ENCODE peak calls at places on chromosomes 1 and 21, in five cellular contexts. One of them, this sample, is unnamed.

GRCh38 chr21:31999810-32000468 is 127.1 kb downstream of the HUNK start:
- DNase-seq in transverse colon: no peak
- DNase-seq in K562: no peak
- DNase-seq in A549: no peak
- DNase-seq in tibial nerve: no peak
- DNase-seq in this sample: no peak

GRCh38 chr1:153526132-153526543 is 9.7 kb downstream of the S100A6 start:
- DNase-seq in transverse colon: no peak
- DNase-seq in K562: no peak
- DNase-seq in A549: no peak
- DNase-seq in tibial nerve: no peak
- DNase-seq in this sample: peak

GRCh38 chr1:19476440-19477190 is 8.7 kb downstream of the CAPZB start:
- DNase-seq in transverse colon: no peak
- DNase-seq in K562: no peak
- DNase-seq in A549: no peak
- DNase-seq in tibial nerve: no peak
- DNase-seq in this sample: no peak

GRCh38 chr1:7026188-7026587 is 240.9 kb downstream of the CAMTA1 start:
- DNase-seq in transverse colon: no peak
- DNase-seq in K562: no peak
- DNase-seq in A549: peak
- DNase-seq in tibial nerve: no peak
- DNase-seq in this sample: no peak

GRCh38 chr1:114448370-114448769 is 62.6 kb downstream of the TRIM33 start:
- DNase-seq in transverse colon: no peak
- DNase-seq in K562: no peak
- DNase-seq in A549: no peak
- DNase-seq in tibial nerve: no peak
- DNase-seq in this sample: no peak

GRCh38 chr1:81158592-81158991 is 642.1 kb upstream of the ADGRL2 start:
- DNase-seq in transverse colon: no peak
- DNase-seq in K562: no peak
- DNase-seq in A549: no peak
- DNase-seq in tibial nerve: no peak
- DNase-seq in this sample: no peak

GRCh38 chr1:64231153-64231552 is 27.7 kb downstream of the UBE2U start:
- DNase-seq in transverse colon: no peak
- DNase-seq in K562: no peak
- DNase-seq in A549: no peak
- DNase-seq in tibial nerve: no peak
- DNase-seq in this sample: no peak

GRCh38 chr1:245260116-245260882 is 105.5 kb downstream of the KIF26B start:
- DNase-seq in transverse colon: no peak
- DNase-seq in K562: no peak
- DNase-seq in A549: no peak
- DNase-seq in tibial nerve: no peak
- DNase-seq in this sample: no peak

GRCh38 chr1:172287207-172287606 is 133.3 kb upstream of the C1orf105 start:
- DNase-seq in transverse colon: peak
- DNase-seq in K562: no peak
- DNase-seq in A549: no peak
- DNase-seq in tibial nerve: peak
- DNase-seq in this sample: peak

GRCh38 chr1:160781914-160782689 is 13.9 kb upstream of the LY9 start:
- DNase-seq in transverse colon: peak
- DNase-seq in K562: no peak
- DNase-seq in A549: no peak
- DNase-seq in tibial nerve: no peak
- DNase-seq in this sample: no peak

GRCh38 chr1:240399381-240399780 is 212.6 kb downstream of the GREM2 start:
- DNase-seq in transverse colon: no peak
- DNase-seq in K562: no peak
- DNase-seq in A549: peak
- DNase-seq in tibial nerve: no peak
- DNase-seq in this sample: no peak

GRCh38 chr1:22326931-22327330 is 124.7 kb upstream of the ZBTB40 start:
- DNase-seq in transverse colon: no peak
- DNase-seq in K562: no peak
- DNase-seq in A549: no peak
- DNase-seq in tibial nerve: no peak
- DNase-seq in this sample: peak

GRCh38 chr1:156502749-156503671 is 2.4 kb upstream of the MEF2D start:
- DNase-seq in transverse colon: peak
- DNase-seq in K562: peak
- DNase-seq in A549: peak
- DNase-seq in tibial nerve: no peak
- DNase-seq in this sample: peak

GRCh38 chr1:172394167-172394751 is 26.2 kb upstream of the C1orf105 start:
- DNase-seq in transverse colon: peak
- DNase-seq in K562: no peak
- DNase-seq in A549: peak
- DNase-seq in tibial nerve: no peak
- DNase-seq in this sample: peak

GRCh38 chr1:13605159-13605558 is 21.5 kb downstream of the PDPN start:
- DNase-seq in transverse colon: no peak
- DNase-seq in K562: no peak
- DNase-seq in A549: peak
- DNase-seq in tibial nerve: no peak
- DNase-seq in this sample: no peak

GRCh38 chr1:31733389-31734219 is 29.8 kb upstream of the COL16A1 start:
- DNase-seq in transverse colon: no peak
- DNase-seq in K562: no peak
- DNase-seq in A549: no peak
- DNase-seq in tibial nerve: no peak
- DNase-seq in this sample: no peak

GRCh38 chr1:34984435-34985062 is 598 bp downstream of the TMEM35B start:
- DNase-seq in transverse colon: peak
- DNase-seq in K562: peak
- DNase-seq in A549: no peak
- DNase-seq in tibial nerve: no peak
- DNase-seq in this sample: peak

GRCh38 chr1:2594001-2594640 is 7.5 kb downstream of the PRXL2B start:
- DNase-seq in transverse colon: peak
- DNase-seq in K562: no peak
- DNase-seq in A549: no peak
- DNase-seq in tibial nerve: no peak
- DNase-seq in this sample: peak

GRCh38 chr1:184759097-184759496 is 4.4 kb upstream of the EDEM3 start:
- DNase-seq in transverse colon: no peak
- DNase-seq in K562: no peak
- DNase-seq in A549: no peak
- DNase-seq in tibial nerve: no peak
- DNase-seq in this sample: no peak

GRCh38 chr1:164836614-164837018 is 277.6 kb downstream of the PBX1 start:
- DNase-seq in transverse colon: no peak
- DNase-seq in K562: no peak
- DNase-seq in A549: no peak
- DNase-seq in tibial nerve: no peak
- DNase-seq in this sample: no peak

GRCh38 chr1:24289937-24290595 is 29.1 kb upstream of the GRHL3 start:
- DNase-seq in transverse colon: peak
- DNase-seq in K562: no peak
- DNase-seq in A549: peak
- DNase-seq in tibial nerve: peak
- DNase-seq in this sample: peak

GRCh38 chr1:113792986-113793385 is 19.3 kb downstream of the RSBN1 start:
- DNase-seq in transverse colon: no peak
- DNase-seq in K562: no peak
- DNase-seq in A549: no peak
- DNase-seq in tibial nerve: no peak
- DNase-seq in this sample: no peak

GRCh38 chr1:36438715-36439114 is 11.5 kb downstream of the OSCP1 start:
- DNase-seq in transverse colon: no peak
- DNase-seq in K562: no peak
- DNase-seq in A549: no peak
- DNase-seq in tibial nerve: no peak
- DNase-seq in this sample: no peak

GRCh38 chr1:234836045-234836681 is 226.2 kb upstream of the IRF2BP2 start:
- DNase-seq in transverse colon: no peak
- DNase-seq in K562: no peak
- DNase-seq in A549: no peak
- DNase-seq in tibial nerve: no peak
- DNase-seq in this sample: no peak

GRCh38 chr1:190479028-190479427 is 1.4 kb upstream of the BRINP3 start:
- DNase-seq in transverse colon: no peak
- DNase-seq in K562: no peak
- DNase-seq in A549: no peak
- DNase-seq in tibial nerve: no peak
- DNase-seq in this sample: no peak

GRCh38 chr1:222787746-222788145 is 27.1 kb upstream of the DISP1 start:
- DNase-seq in transverse colon: no peak
- DNase-seq in K562: no peak
- DNase-seq in A549: no peak
- DNase-seq in tibial nerve: no peak
- DNase-seq in this sample: no peak

GRCh38 chr1:77063118-77063517 is 156.1 kb downstream of the PIGK start:
- DNase-seq in transverse colon: no peak
- DNase-seq in K562: no peak
- DNase-seq in A549: no peak
- DNase-seq in tibial nerve: no peak
- DNase-seq in this sample: no peak

GRCh38 chr1:233668725-233669294 is 54.9 kb downstream of the KCNK1 start:
- DNase-seq in transverse colon: peak
- DNase-seq in K562: peak
- DNase-seq in A549: peak
- DNase-seq in tibial nerve: no peak
- DNase-seq in this sample: no peak
- TF ChIP-seq EP300 in transverse colon: peak
- TF ChIP-seq EP300 in K562: peak
- TF ChIP-seq EP300 in A549: no peak
- TF ChIP-seq EP300 in tibial nerve: no peak
- TF ChIP-seq EP300 in this sample: no peak

DNA sequence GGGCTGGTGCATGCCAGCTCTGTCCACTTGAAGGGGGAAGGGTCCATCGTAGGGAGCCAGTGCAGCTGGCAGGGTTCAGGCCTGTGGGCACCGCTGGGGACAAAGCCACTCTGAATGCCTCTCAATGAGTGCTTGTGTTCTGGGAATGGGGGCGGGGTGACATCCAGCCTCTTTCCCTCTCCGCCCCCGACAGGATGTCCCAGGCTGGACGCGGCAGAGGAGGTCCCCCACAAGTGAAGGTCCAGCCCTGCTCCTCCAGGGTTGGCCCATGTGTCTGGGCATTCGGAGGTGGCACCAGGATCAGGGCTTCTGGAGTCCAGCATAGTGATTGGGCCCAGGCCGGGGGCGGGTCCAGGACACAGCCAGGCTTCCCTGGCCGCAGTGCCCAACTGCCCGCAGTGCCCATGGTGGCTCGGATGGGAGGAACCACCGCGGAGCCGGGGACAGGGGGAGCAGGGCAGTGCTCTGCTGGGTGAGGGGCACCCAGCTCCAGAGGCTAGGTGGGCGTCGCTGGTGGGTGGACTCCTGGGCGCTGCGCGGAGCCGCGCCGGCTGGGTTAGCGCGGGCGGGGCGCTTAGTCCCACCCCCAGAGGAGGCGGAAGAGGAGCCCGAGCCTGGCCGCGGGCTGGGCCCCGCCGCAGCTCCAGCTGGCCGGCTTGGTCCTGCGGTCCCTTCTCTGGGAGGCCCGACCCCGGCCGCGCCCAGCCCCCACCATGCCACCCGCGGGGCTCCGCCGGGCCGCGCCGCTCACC is at the start of gene SHISA4:
- DNase-seq in transverse colon: peak
- DNase-seq in K562: peak
- DNase-seq in A549: peak
- DNase-seq in tibial nerve: peak
- DNase-seq in this sample: peak
- TF ChIP-seq POLR2A in transverse colon: peak
- TF ChIP-seq POLR2A in K562: no peak
- TF ChIP-seq POLR2A in A549: peak
- TF ChIP-seq POLR2A in tibial nerve: peak
- TF ChIP-seq POLR2A in this sample: no peak

GRCh38 chr1:10632691-10633090 is 157.9 kb downstream of the PEX14 start:
- DNase-seq in transverse colon: no peak
- DNase-seq in K562: no peak
- DNase-seq in A549: no peak
- DNase-seq in tibial nerve: no peak
- DNase-seq in this sample: peak
- TF ChIP-seq EP300 in transverse colon: no peak
- TF ChIP-seq EP300 in K562: no peak
- TF ChIP-seq EP300 in A549: no peak
- TF ChIP-seq EP300 in tibial nerve: no peak
- TF ChIP-seq EP300 in this sample: no peak

GRCh38 chr1:109547412-109548320 is 749 bp upstream of the GNAI3 start:
- DNase-seq in transverse colon: peak
- DNase-seq in K562: no peak
- DNase-seq in A549: no peak
- DNase-seq in tibial nerve: no peak
- DNase-seq in this sample: peak
- TF ChIP-seq POLR2A in transverse colon: no peak
- TF ChIP-seq POLR2A in K562: no peak
- TF ChIP-seq POLR2A in A549: no peak
- TF ChIP-seq POLR2A in tibial nerve: no peak
- TF ChIP-seq POLR2A in this sample: no peak

DNA sequence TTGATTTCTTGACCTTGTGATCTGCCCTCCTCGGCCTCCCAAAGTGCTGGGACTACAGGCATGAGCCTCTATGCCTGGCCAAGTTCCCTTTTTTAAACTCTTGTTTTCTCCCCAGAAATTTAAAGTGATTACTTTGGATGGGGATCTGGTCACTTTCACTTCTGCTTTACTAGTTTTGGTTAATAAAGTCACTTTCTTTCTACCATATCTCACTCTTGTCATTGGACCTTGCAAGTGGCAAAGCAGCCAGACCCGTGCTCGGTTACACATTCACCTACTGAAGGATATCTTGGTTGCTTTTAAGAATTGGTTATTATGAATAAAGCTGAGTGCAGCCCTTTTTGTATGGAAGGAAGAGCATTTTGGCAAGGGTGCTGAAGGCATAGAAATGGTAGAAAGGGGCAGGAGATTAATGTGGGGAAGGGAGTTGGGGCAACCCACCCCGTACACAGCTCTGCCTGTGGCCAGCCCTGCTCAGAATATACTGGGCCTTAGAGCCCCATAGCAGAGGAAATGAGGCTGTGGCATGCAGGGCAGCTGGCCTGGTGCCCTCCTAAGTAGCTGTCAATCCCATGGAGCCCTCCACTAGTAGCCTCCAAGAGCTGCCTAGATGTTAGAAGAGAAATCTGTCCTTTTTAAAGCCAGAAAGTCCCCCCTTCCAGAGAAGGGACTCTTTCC is 40.7 kb downstream of the CD2 start:
- DNase-seq in transverse colon: no peak
- DNase-seq in K562: no peak
- DNase-seq in A549: no peak
- DNase-seq in tibial nerve: no peak
- DNase-seq in this sample: no peak
- TF ChIP-seq EP300 in transverse colon: no peak
- TF ChIP-seq EP300 in K562: no peak
- TF ChIP-seq EP300 in A549: no peak
- TF ChIP-seq EP300 in tibial nerve: no peak
- TF ChIP-seq EP300 in this sample: no peak

This sample was measured in sigmoid colon.